ENCODE peak calls at places on chromosomes 7 and 10, in nine cellular contexts. B is adrenal gland, Z is neural progenitor cell, G is T-helper 9 cell, C is OCI-M1, X is nucleus accumbens, K is cardiac fibroblast, O is PC-3, N is left kidney. S is an unnamed sample.

GRCh38 chr10:102632394-102633062 is 11.8 kb upstream of the TRIM8 start:
- DNase-seq in N (peak), G (no peak), B (peak), X (no peak), K (no peak), O (no peak), C (no peak), Z (no peak), S (no peak)

GRCh38 chr7:93249749-93250148 is 17.6 kb downstream of the VPS50 start:
- DNase-seq in N (peak), B (peak), Z (peak), K (peak), G (no peak), O (no peak), X (no peak), C (no peak), S (peak)

GRCh38 chr7:125814030-125814535 is 884.5 kb upstream of the POT1 start:
- DNase-seq in X (no peak), O (no peak), N (no peak), G (no peak), K (no peak), B (no peak), Z (no peak), C (no peak), S (no peak)

GRCh38 chr10:91652364-91652763 is 19.5 kb upstream of the PPP1R3C start:
- DNase-seq in G (no peak), O (peak), N (no peak), K (peak), C (peak), Z (peak), B (no peak), X (no peak), S (peak)

GRCh38 chr10:14880201-14880600 is 1.5 kb downstream of the SUV39H2 start:
- DNase-seq in C (peak), K (peak), O (peak), G (no peak), B (no peak), X (no peak), N (peak), Z (no peak), S (peak)

GRCh38 chr10:124000792-124001201 is 92.6 kb downstream of the CHST15 start:
- DNase-seq in O (peak), G (no peak), C (no peak), N (no peak), X (no peak), Z (no peak), K (peak), B (no peak), S (no peak)

GRCh38 chr7:46485481-46486065 is 564.5 kb upstream of the IGFBP3 start:
- DNase-seq in X (no peak), B (no peak), N (no peak), C (peak), O (peak), G (no peak), Z (no peak), K (peak), S (no peak)

GRCh38 chr7:157235357-157236018 is 96.8 kb downstream of the UBE3C start:
- DNase-seq in G (no peak), C (no peak), X (no peak), O (peak), B (no peak), Z (no peak), K (peak), N (no peak), S (no peak)

GRCh38 chr7:73696372-73696771 is 13.0 kb downstream of the BUD23 start:
- DNase-seq in X (no peak), B (no peak), K (no peak), G (no peak), C (no peak), N (no peak), Z (no peak), O (no peak), S (no peak)

GRCh38 chr10:89342219-89342966 is 14.6 kb downstream of the IFIT3 start:
- DNase-seq in Z (no peak), O (no peak), B (peak), K (peak), X (peak), N (no peak), G (no peak), C (peak), S (no peak)

GRCh38 chr10:30068482-30069223 is 9.3 kb upstream of the JCAD start:
- DNase-seq in G (no peak), Z (no peak), B (no peak), C (no peak), K (no peak), O (peak), X (no peak), N (peak), S (no peak)

GRCh38 chr10:112716924-112717348 is 233.1 kb upstream of the TCF7L2 start:
- DNase-seq in K (peak), G (no peak), C (no peak), Z (no peak), N (no peak), B (peak), X (no peak), O (peak), S (no peak)

GRCh38 chr10:51297438-51297837 is 223.2 kb downstream of the PRKG1 start:
- DNase-seq in B (no peak), G (no peak), O (peak), C (no peak), X (no peak), Z (no peak), N (no peak), K (peak), S (no peak)

GRCh38 chr10:65660006-65660405 is 1265.8 kb upstream of the LRRTM3 start:
- DNase-seq in X (no peak), B (no peak), N (no peak), K (no peak), O (no peak), C (no peak), G (no peak), Z (no peak), S (no peak)

GRCh38 chr10:987635-987905 is 664 bp upstream of the GTPBP4 start:
- DNase-seq in B (no peak), N (no peak), K (peak), Z (peak), X (no peak), C (peak), G (no peak), O (peak), S (no peak)

GRCh38 chr10:393346-393745 is 258.1 kb downstream of the ZMYND11 start:
- DNase-seq in N (no peak), C (no peak), O (no peak), B (no peak), G (no peak), K (no peak), Z (no peak), X (no peak), S (no peak)

GRCh38 chr10:113093188-113094113 is 143.4 kb downstream of the TCF7L2 start:
- DNase-seq in O (peak), N (no peak), B (no peak), G (no peak), C (no peak), X (no peak), Z (no peak), K (peak), S (no peak)

GRCh38 chr7:132251327-132251659 is 325.0 kb downstream of the PLXNA4 start:
- DNase-seq in N (peak), C (no peak), O (peak), X (peak), Z (peak), B (peak), K (no peak), G (no peak), S (peak)

GRCh38 chr7:137417464-137417863 is 73.9 kb upstream of the PTN start:
- DNase-seq in N (peak), G (no peak), O (no peak), C (no peak), Z (no peak), X (no peak), B (no peak), K (peak), S (no peak)